ENCODE peak calls at places on chromosome 2, in seven cellular contexts. Q is lower leg skin, L is mammary epithelial cell, T is GM13977, Z is WTC11, O is breast epithelium, S is AG09309. K is an unnamed sample.
A peak's percentile ranks its signal among the peaks of the same experiment; 100 is the strongest.

GRCh38 chr2:99961567-99961913 is 180.8 kb downstream of the AFF3 start:
- DNase-seq in S (no peak), T (no peak), Q (no peak), O (no peak), L (no peak), Z (no peak), K (no peak)

GRCh38 chr2:202120827-202121226 is 47.8 kb downstream of the KIAA2012 start:
- DNase-seq in O (no peak), L (no peak), Z (no peak), Q (no peak), T (no peak), S (no peak), K (no peak)

GRCh38 chr2:137199751-137200150 is 434.4 kb downstream of the THSD7B start:
- DNase-seq in Q (no peak), S (no peak), T (no peak), Z (no peak), L (no peak), O (no peak), K (no peak)

GRCh38 chr2:66268756-66269155 is 166.2 kb upstream of the MEIS1 start:
- DNase-seq in Z (no peak), Q (no peak), L (no peak), S (no peak), T (no peak), O (no peak), K (no peak)

GRCh38 chr2:191942114-191943103 is 95.5 kb upstream of the CAVIN2 start:
- DNase-seq in S (no peak), O (no peak), L (peak; percentile 61), Q (no peak), Z (no peak), T (no peak), K (no peak)

GRCh38 chr2:7044253-7045250 is 127.3 kb downstream of the RNF144A start:
- DNase-seq in T (peak; percentile 75), L (peak; percentile 21), S (peak; percentile 11), Q (peak; percentile 93), Z (peak; percentile 67), O (peak; percentile 72), K (peak; percentile 48)

GRCh38 chr2:24076849-24077534 is 866 bp upstream of the SF3B6 start:
- DNase-seq in O (no peak), L (no peak), S (no peak), Q (no peak), Z (no peak), T (no peak), K (no peak)

GRCh38 chr2:180523629-180524340 is 456.6 kb upstream of the UBE2E3 start:
- DNase-seq in O (no peak), Q (no peak), Z (no peak), S (peak; percentile 80), L (peak; percentile 70), T (no peak), K (no peak)

GRCh38 chr2:124316133-124316532 is 291.0 kb downstream of the CNTNAP5 start:
- DNase-seq in L (no peak), O (no peak), T (no peak), Q (no peak), S (no peak), Z (no peak), K (no peak)

GRCh38 chr2:208017721-208018120 is 7.6 kb downstream of the PLEKHM3 start:
- DNase-seq in S (no peak), Z (no peak), L (no peak), O (no peak), T (no peak), Q (no peak), K (no peak)

GRCh38 chr2:98911376-98912154 is 24.5 kb downstream of the CRACDL start:
- DNase-seq in Z (no peak), T (no peak), S (no peak), O (no peak), L (peak; percentile 81), Q (peak; percentile 67), K (no peak)

GRCh38 chr2:217723981-217724380 is 278.8 kb downstream of the TNS1 start:
- DNase-seq in Q (no peak), L (no peak), T (no peak), S (no peak), O (no peak), Z (no peak), K (no peak)

GRCh38 chr2:39266139-39266805 is 22.5 kb upstream of the CDKL4 start:
- DNase-seq in O (no peak), Z (no peak), S (no peak), L (peak; percentile 6), T (peak; percentile 34), Q (no peak), K (no peak)

GRCh38 chr2:240921319-240922233 is 15.4 kb downstream of the CROCC2 start:
- DNase-seq in L (peak; percentile 80), T (no peak), O (peak; percentile 55), Q (peak; percentile 94), S (peak; percentile 93), Z (peak; percentile 10), K (peak; percentile 23)

GRCh38 chr2:228699400-228699799 is 517.9 kb upstream of the SPHKAP start:
- DNase-seq in T (no peak), S (no peak), L (no peak), Z (no peak), Q (no peak), O (no peak), K (no peak)

GRCh38 chr2:231717281-231718180 is 9.2 kb downstream of the PTMA start:
- DNase-seq in L (peak; percentile 47), S (no peak), O (peak; percentile 45), Q (no peak), Z (peak; percentile 62), T (peak; percentile 74), K (no peak)

GRCh38 chr2:69143726-69144360 is 130.9 kb downstream of the ANTXR1 start:
- DNase-seq in Q (no peak), S (no peak), T (no peak), O (no peak), L (no peak), Z (no peak), K (no peak)

GRCh38 chr2:113977660-113978523 is 88.0 kb downstream of the ACTR3 start:
- DNase-seq in L (peak; percentile 94), Q (no peak), T (no peak), Z (no peak), O (no peak), S (no peak), K (no peak)

GRCh38 chr2:161207941-161208340 is 47.7 kb downstream of the TANK start:
- DNase-seq in L (no peak), Z (no peak), T (no peak), Q (no peak), S (no peak), O (no peak), K (no peak)

GRCh38 chr2:119317556-119317955 is 49.1 kb downstream of the C2orf76 start:
- DNase-seq in Z (no peak), O (no peak), Q (no peak), L (no peak), T (no peak), S (no peak), K (no peak)

GRCh38 chr2:132037527-132038178 is 124.1 kb downstream of the ANKRD30BL start:
- DNase-seq in L (no peak), Q (no peak), O (no peak), T (peak; percentile 7), S (no peak), Z (peak; percentile 65), K (no peak)

DNA sequence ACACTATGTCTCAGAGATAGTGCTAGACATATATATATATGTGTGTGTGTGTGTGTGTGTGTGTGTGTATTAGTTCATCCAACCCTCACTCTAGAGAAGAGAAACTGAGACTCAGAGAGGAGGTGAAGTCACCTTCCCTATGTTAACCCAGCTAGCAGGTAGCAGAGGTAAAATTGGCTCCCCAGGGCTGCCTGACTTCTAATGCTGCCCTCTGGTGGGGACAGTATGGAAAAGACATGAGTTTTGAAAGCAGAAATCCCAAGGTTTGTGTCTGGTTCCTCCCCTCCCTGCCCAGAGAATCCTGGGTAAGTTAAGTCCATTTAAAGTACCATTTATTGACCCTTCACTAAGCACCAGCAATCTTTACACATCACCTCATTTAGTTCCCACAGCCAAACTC is 137.7 kb downstream of the THNSL2 start:
- DNase-seq in Q (no peak), Z (peak; percentile 52), T (peak; percentile 30), O (no peak), S (no peak), L (peak; percentile 29), K (no peak)
- TF ChIP-seq CTCF in Q (no peak), Z (peak; percentile 35), T (peak; percentile 53), O (no peak), S (peak; percentile 32), L (peak; percentile 71), K (no peak)

DNA sequence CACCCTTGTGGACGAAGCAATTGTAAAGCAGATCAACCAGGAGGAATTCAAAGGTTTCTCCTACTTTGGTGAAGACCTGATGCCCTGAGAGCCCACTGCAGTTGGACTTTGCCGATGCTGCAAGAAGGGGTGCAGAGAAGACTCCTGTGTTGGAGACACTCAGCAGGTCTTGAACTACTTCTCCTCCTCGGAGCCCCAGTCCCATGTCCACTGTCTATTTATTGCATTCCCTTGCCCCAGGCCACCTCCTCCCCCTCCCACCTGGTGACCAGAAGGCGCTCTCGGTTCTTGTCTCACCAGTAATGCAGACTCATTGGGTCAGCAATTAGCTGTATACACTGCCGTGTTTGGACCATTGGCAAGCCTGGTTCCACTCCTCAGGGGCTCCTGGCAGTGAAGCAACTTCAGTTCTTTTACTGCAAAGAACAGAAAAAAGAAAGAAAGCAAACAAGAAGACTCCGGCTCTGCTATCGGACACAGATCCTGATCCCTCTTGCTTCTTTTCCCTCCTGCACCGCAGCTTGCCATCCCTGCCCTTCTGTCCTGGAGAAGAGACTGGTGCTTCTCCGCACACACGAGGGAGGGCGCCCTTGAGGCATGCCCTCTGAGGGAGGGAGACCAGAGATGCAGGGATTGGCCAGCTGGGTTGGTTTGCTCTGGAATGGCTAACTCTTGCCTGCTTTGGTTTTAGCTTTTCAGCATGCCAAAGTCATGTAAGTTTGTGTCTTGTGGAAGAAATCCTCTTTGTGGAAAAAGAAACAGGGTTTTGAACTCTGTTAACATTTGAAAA is 112.2 kb upstream of the EPAS1 start:
- DNase-seq in Q (peak; percentile 77), T (no peak), O (no peak), L (no peak), S (no peak), Z (peak; percentile 52), K (no peak)
- TF ChIP-seq CTCF in Q (no peak), T (peak; percentile 25), O (no peak), L (no peak), S (no peak), Z (peak; percentile 36), K (no peak)

GRCh38 chr2:130376433-130377293 is 20.8 kb downstream of the PTPN18 start:
- DNase-seq in T (peak; percentile 59), S (no peak), O (no peak), Q (peak; percentile 67), L (no peak), Z (no peak), K (no peak)
- TF ChIP-seq CTCF in T (peak; percentile 12), S (peak; percentile 17), O (no peak), Q (no peak), L (no peak), Z (no peak), K (no peak)

GRCh38 chr2:2754940-2755339 is 423.9 kb upstream of the MYT1L start:
- DNase-seq in L (no peak), Z (no peak), T (no peak), S (no peak), Q (no peak), O (no peak), K (no peak)

GRCh38 chr2:2758793-2759367 is 427.8 kb upstream of the MYT1L start:
- DNase-seq in L (no peak), T (no peak), Z (no peak), O (no peak), S (no peak), Q (no peak), K (no peak)

GRCh38 chr2:2756886-2757285 is 425.8 kb upstream of the MYT1L start:
- DNase-seq in S (no peak), T (no peak), Z (no peak), L (no peak), O (no peak), Q (no peak), K (no peak)

GRCh38 chr2:2757764-2758163 is 426.7 kb upstream of the MYT1L start:
- DNase-seq in L (no peak), T (peak; percentile 44), O (no peak), S (no peak), Z (no peak), Q (no peak), K (no peak)

GRCh38 chr2:2755990-2756389 is 424.9 kb upstream of the MYT1L start:
- DNase-seq in L (no peak), O (no peak), Q (no peak), T (no peak), S (no peak), Z (no peak), K (no peak)
- TF ChIP-seq CTCF in L (no peak), O (no peak), Q (no peak), T (no peak), S (no peak), Z (no peak), K (no peak)